ENCODE peak calls at places on chromosomes 16 and 17, in six cellular contexts. S is COR-L47, L is lung, C is T47D, R is neuronal stem cell, N is NAMALWA. Q is an unnamed sample.

GRCh38 chr17:12738624-12739023 is 50.7 kb upstream of the ARHGAP44 start:
- DNase-seq in S (no peak), L (no peak), C (no peak), R (no peak), N (no peak), Q (no peak)

GRCh38 chr16:11585460-11586374 is 1.0 kb downstream of the LITAF start:
- DNase-seq in S (no peak), L (no peak), C (no peak), R (no peak), N (peak; percentile 60), Q (peak; percentile 72)

GRCh38 chr16:47617732-47618131 is 156.6 kb downstream of the PHKB start:
- DNase-seq in S (no peak), L (no peak), C (no peak), R (no peak), N (no peak), Q (no peak)

GRCh38 chr16:46558018-46558417 is 63.2 kb downstream of the SHCBP1 start:
- DNase-seq in S (no peak), L (no peak), C (no peak), R (no peak), N (no peak), Q (no peak)

GRCh38 chr17:48153711-48154642 is 46.4 kb downstream of the SNX11 start:
- DNase-seq in S (peak; percentile 48), L (no peak), C (peak; percentile 62), R (no peak), N (peak; percentile 65), Q (no peak)

GRCh38 chr16:28873543-28874201 is 4.6 kb upstream of the ATP2A1 start:
- DNase-seq in S (no peak), L (no peak), C (no peak), R (no peak), N (peak; percentile 60), Q (no peak)

GRCh38 chr17:12928736-12929135 is 89.1 kb downstream of the ELAC2 start:
- DNase-seq in S (no peak), L (no peak), C (no peak), R (no peak), N (no peak), Q (no peak)

GRCh38 chr16:47574091-47575054 is 113.2 kb downstream of the PHKB start:
- DNase-seq in S (no peak), L (no peak), C (no peak), R (peak; percentile 1), N (peak; percentile 33), Q (no peak)

GRCh38 chr17:79843917-79844815 is 4.9 kb upstream of the CBX4 start:
- DNase-seq in S (peak; percentile 42), L (no peak), C (peak; percentile 84), R (no peak), N (no peak), Q (no peak)

GRCh38 chr16:87436225-87437172 is 44.4 kb downstream of the MAP1LC3B start:
- DNase-seq in S (no peak), L (no peak), C (no peak), R (no peak), N (no peak), Q (no peak)

GRCh38 chr16:56371383-56371937 is 53.9 kb downstream of the AMFR start:
- DNase-seq in S (no peak), L (no peak), C (no peak), R (no peak), N (no peak), Q (no peak)

Q was measured in right atrium auricular region.